ENCODE peak calls at places on chromosomes 6 and 20, in six cellular contexts. V is trophoblast cell, X is mesendoderm, T is H1, D is neuronal stem cell, G is IMR-90. M is an unnamed sample.

GRCh38 chr6:51949451-51949850 is 138.0 kb downstream of the PKHD1 start:
- DNase-seq in G (no peak), V (no peak), D (peak; percentile 23), X (no peak), T (no peak), M (no peak)

GRCh38 chr20:61911824-61912223 is 153.9 kb downstream of the TAF4 start:
- DNase-seq in X (no peak), G (no peak), T (no peak), D (no peak), V (no peak), M (no peak)

GRCh38 chr6:3382399-3383279 is 74.2 kb downstream of the SLC22A23 start:
- DNase-seq in T (no peak), V (peak; percentile 38), D (no peak), G (peak; percentile 14), X (no peak), M (no peak)

GRCh38 chr6:147205690-147206600 is 1.7 kb downstream of the STXBP5 start:
- DNase-seq in T (no peak), X (no peak), V (peak; percentile 11), G (peak; percentile 5), D (no peak), M (peak; percentile 38)

GRCh38 chr6:40325041-40325440 is 262.1 kb downstream of the LRFN2 start:
- DNase-seq in X (no peak), G (no peak), T (no peak), V (no peak), D (no peak), M (no peak)

GRCh38 chr6:147774856-147775255 is 266.4 kb downstream of the SAMD5 start:
- DNase-seq in V (no peak), D (no peak), G (no peak), X (peak; percentile 59), T (no peak), M (no peak)

GRCh38 chr6:149128489-149129145 is 188.9 kb upstream of the TAB2 start:
- DNase-seq in X (peak; percentile 11), D (no peak), V (no peak), G (no peak), T (no peak), M (peak; percentile 20)

GRCh38 chr6:162621246-162621645 is 106.3 kb downstream of the PRKN start:
- DNase-seq in V (peak; percentile 71), D (no peak), T (no peak), X (peak; percentile 94), G (no peak), M (peak; percentile 46)

GRCh38 chr6:18496462-18496861 is 109.3 kb downstream of the RNF144B start:
- DNase-seq in T (no peak), X (no peak), V (no peak), D (no peak), G (peak; percentile 19), M (no peak)

GRCh38 chr6:27810768-27811298 is 101.4 kb downstream of the OR2B2 start:
- DNase-seq in X (peak; percentile 45), V (no peak), G (no peak), D (no peak), T (peak; percentile 43), M (peak; percentile 25)

GRCh38 chr6:10951675-10952282 is 64.9 kb downstream of the SYCP2L start:
- DNase-seq in G (peak; percentile 94), D (peak; percentile 26), T (no peak), X (peak; percentile 54), V (peak; percentile 75), M (peak; percentile 93)

GRCh38 chr20:51327251-51327841 is 215.2 kb downstream of the NFATC2 start:
- DNase-seq in X (no peak), V (no peak), D (no peak), G (peak; percentile 97), T (no peak), M (peak; percentile 96)

GRCh38 chr6:83470587-83470986 is 39.7 kb upstream of the ME1 start:
- DNase-seq in D (no peak), T (no peak), V (no peak), G (no peak), X (no peak), M (no peak)

GRCh38 chr6:87968435-87969278 is 79.0 kb upstream of the SPACA1 start:
- DNase-seq in X (peak; percentile 22), T (peak; percentile 54), G (no peak), V (peak; percentile 22), D (no peak), M (peak; percentile 19)

GRCh38 chr20:38828514-38829295 is 23.2 kb downstream of the PPP1R16B start:
- DNase-seq in G (no peak), X (no peak), T (no peak), D (no peak), V (no peak), M (no peak)

GRCh38 chr6:130843575-130844320 is 16.5 kb downstream of the SMLR1 start:
- DNase-seq in V (peak; percentile 72), D (peak; percentile 23), T (no peak), X (peak; percentile 58), G (peak; percentile 33), M (peak; percentile 63)

GRCh38 chr20:62918830-62919229 is 7.5 kb downstream of the DIDO1 start:
- DNase-seq in G (no peak), D (no peak), V (no peak), X (no peak), T (no peak), M (no peak)

GRCh38 chr20:62922451-62922921 is 3.8 kb downstream of the DIDO1 start:
- DNase-seq in V (no peak), T (no peak), D (no peak), X (no peak), G (no peak), M (no peak)

GRCh38 chr20:62920039-62920645 is 6.2 kb downstream of the DIDO1 start:
- DNase-seq in X (no peak), D (no peak), T (no peak), G (no peak), V (no peak), M (no peak)

GRCh38 chr20:62923669-62924566 is 2.4 kb downstream of the DIDO1 start:
- DNase-seq in X (no peak), V (no peak), T (no peak), D (no peak), G (no peak), M (no peak)

GRCh38 chr20:62921119-62921687 is 5.1 kb downstream of the DIDO1 start:
- DNase-seq in D (peak; percentile 65), G (peak; percentile 53), X (peak; percentile 92), T (no peak), V (peak; percentile 85), M (peak; percentile 83)
- H3K4me3 ChIP-seq in D (no peak overlapping the region), G (no peak overlapping the region), X (no peak overlapping the region), T (no peak overlapping the region), V (no peak overlapping the region), M (no peak overlapping the region)

GRCh38 chr6:170438402-170438753 is 114.7 kb downstream of the PSMB1 start:
- DNase-seq in T (peak; percentile 78), V (peak; percentile 92), D (peak; percentile 93), G (peak; percentile 99), X (peak; percentile 98), M (peak; percentile 99)

GRCh38 chr6:170439366-170440351 is 113.4 kb downstream of the PSMB1 start:
- DNase-seq in G (peak; percentile 31), V (no peak), X (no peak), D (no peak), T (no peak), M (peak; percentile 44)

GRCh38 chr6:170436209-170436809 is 116.8 kb downstream of the PSMB1 start:
- DNase-seq in X (no peak), D (no peak), G (no peak), V (no peak), T (no peak), M (no peak)

GRCh38 chr6:170438861-170439260 is 114.2 kb downstream of the PSMB1 start:
- DNase-seq in X (no peak), V (no peak), T (no peak), G (no peak), D (no peak), M (no peak)

DNA sequence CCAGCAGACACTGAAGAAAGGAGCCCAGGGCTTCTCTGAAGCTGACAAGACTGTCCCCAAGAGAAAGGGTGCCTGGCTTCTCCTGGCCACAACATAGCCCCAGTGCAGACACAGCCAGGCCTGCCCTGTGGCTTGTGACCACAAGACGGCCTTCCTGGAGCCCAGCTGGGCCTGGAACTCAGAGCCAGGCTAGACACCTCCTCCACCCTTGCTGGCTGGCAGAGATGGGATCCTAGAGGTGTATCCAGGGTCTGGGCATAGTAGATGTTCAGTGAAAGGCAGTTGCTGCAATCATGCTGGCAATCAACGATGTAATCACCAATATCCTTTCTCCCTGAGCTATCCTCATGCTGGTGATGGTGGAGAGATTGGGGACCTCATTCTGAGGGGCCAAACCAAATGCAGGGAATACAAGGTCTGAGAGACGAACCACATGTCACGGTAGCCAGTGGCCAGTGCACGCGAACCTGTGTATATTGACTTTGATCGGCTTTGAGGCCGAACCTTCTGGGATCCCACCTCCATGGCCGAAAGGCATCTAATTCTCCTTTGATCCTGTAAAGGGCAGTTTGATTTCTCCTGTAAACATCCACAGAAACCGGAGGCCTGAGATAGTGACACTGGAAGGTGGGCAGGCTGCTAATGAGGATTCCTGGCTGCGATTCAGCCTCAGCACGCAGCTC is 115.2 kb downstream of the PSMB1 start:
- DNase-seq in D (no peak), X (no peak), V (no peak), G (peak; percentile 14), T (no peak), M (peak; percentile 36)
- H3K4ac ChIP-seq in D (peak overlapping the region; percentile 30), X (no peak overlapping the region), V (no peak overlapping the region), G (peak overlapping the region; percentile 92), T (no peak overlapping the region), M (peak overlapping the region; percentile 2)

GRCh38 chr6:6758915-6759654 is 170.6 kb downstream of the LY86 start:
- DNase-seq in D (peak; percentile 84), V (peak; percentile 64), T (peak; percentile 74), G (peak; percentile 61), X (peak; percentile 94), M (peak; percentile 84)
- H3K4me3 ChIP-seq in D (no peak overlapping the region), V (no peak overlapping the region), T (peak overlapping the region; percentile 36), G (no peak overlapping the region), X (no peak overlapping the region), M (peak overlapping the region; percentile 55)

GRCh38 chr6:106381871-106382270 is 21.4 kb downstream of the CRYBG1 start:
- DNase-seq in D (no peak), X (no peak), V (no peak), T (no peak), G (no peak), M (no peak)

GRCh38 chr6:106387875-106388274 is 27.4 kb downstream of the CRYBG1 start:
- DNase-seq in G (no peak), V (no peak), D (no peak), X (no peak), T (no peak), M (no peak)

GRCh38 chr6:106383573-106383972 is 23.1 kb downstream of the CRYBG1 start:
- DNase-seq in G (no peak), D (no peak), T (no peak), V (peak; percentile 78), X (no peak), M (no peak)

GRCh38 chr6:106381223-106381622 is 20.7 kb downstream of the CRYBG1 start:
- DNase-seq in D (no peak), X (no peak), G (no peak), V (no peak), T (no peak), M (no peak)

DNA sequence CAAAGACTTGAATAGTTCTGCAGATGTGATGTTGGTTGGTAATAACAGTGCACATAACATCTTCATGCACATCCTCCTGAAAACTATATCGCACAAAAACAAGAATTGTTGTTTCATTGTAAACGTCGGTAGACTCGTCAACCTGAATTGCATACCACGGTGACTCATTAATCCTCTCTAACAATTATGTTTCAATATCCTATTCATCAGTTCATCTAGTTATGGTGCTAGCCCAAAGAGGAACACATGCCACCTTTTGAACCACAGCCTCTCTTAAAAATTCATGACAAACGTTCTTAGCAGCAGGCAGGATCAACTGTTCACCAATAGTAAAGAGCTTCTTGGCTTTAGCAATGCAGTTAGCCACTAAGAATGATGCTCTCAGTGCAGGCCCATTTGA is 25.0 kb downstream of the CRYBG1 start:
- DNase-seq in X (no peak), D (no peak), V (no peak), T (no peak), G (no peak), M (no peak)
- H3K4ac ChIP-seq in X (no peak overlapping the region), D (no peak overlapping the region), V (no peak overlapping the region), T (no peak overlapping the region), G (no peak overlapping the region), M (no peak overlapping the region)